ENCODE peak calls at places on chromosome 4, in five cellular contexts. One of them, this sample, is unnamed.
A peak's percentile ranks its signal among the peaks of the same experiment; 100 is the strongest.

GRCh38 chr4:5204781-5205180 is 153.5 kb downstream of the STK32B start:
- DNase-seq in progenitor cell of endocrine pancreas: no peak
- DNase-seq in choroid plexus epithelial cell: no peak
- DNase-seq in H54: no peak
- DNase-seq in right lobe of liver: no peak
- DNase-seq in this sample: no peak

GRCh38 chr4:140829825-140830224 is 73.6 kb upstream of the TBC1D9 start:
- DNase-seq in H54: no peak
- DNase-seq in progenitor cell of endocrine pancreas: no peak
- DNase-seq in right lobe of liver: no peak
- DNase-seq in choroid plexus epithelial cell: no peak
- DNase-seq in this sample: no peak

GRCh38 chr4:146165840-146166239 is 9.7 kb upstream of the LSM6 start:
- DNase-seq in progenitor cell of endocrine pancreas: no peak
- DNase-seq in H54: no peak
- DNase-seq in right lobe of liver: no peak
- DNase-seq in choroid plexus epithelial cell: peak; percentile 83
- DNase-seq in this sample: no peak

GRCh38 chr4:173301518-173302201 is 32.5 kb downstream of the HMGB2 start:
- DNase-seq in choroid plexus epithelial cell: peak; percentile 66
- DNase-seq in progenitor cell of endocrine pancreas: no peak
- DNase-seq in right lobe of liver: no peak
- DNase-seq in H54: no peak
- DNase-seq in this sample: no peak

GRCh38 chr4:81722229-81722900 is 250.7 kb upstream of the RASGEF1B start:
- DNase-seq in progenitor cell of endocrine pancreas: no peak
- DNase-seq in H54: no peak
- DNase-seq in right lobe of liver: no peak
- DNase-seq in choroid plexus epithelial cell: no peak
- DNase-seq in this sample: peak; percentile 67

GRCh38 chr4:166972071-166972470 is 262.2 kb downstream of the SPOCK3 start:
- DNase-seq in progenitor cell of endocrine pancreas: no peak
- DNase-seq in H54: no peak
- DNase-seq in choroid plexus epithelial cell: peak; percentile 8
- DNase-seq in right lobe of liver: no peak
- DNase-seq in this sample: no peak

GRCh38 chr4:6204871-6205583 is 4.7 kb upstream of the JAKMIP1 start:
- DNase-seq in right lobe of liver: no peak
- DNase-seq in progenitor cell of endocrine pancreas: no peak
- DNase-seq in H54: no peak
- DNase-seq in choroid plexus epithelial cell: no peak
- DNase-seq in this sample: no peak

GRCh38 chr4:55926610-55927009 is 22.1 kb upstream of the CEP135 start:
- DNase-seq in right lobe of liver: no peak
- DNase-seq in choroid plexus epithelial cell: no peak
- DNase-seq in H54: no peak
- DNase-seq in progenitor cell of endocrine pancreas: no peak
- DNase-seq in this sample: no peak